ENCODE peak calls at places on chromosomes 13 and 19, in six cellular contexts. One of them, this sample, is unnamed.

GRCh38 chr19:3479177-3479818 is 1.0 kb downstream of the SMIM24 start:
- DNase-seq in activated CD4-positive, CD25-positive, alpha-beta regulatory T cell treated with anti-CD3 and anti-CD28 coated beads, Interleukin-2, amount 50 U/mL, for 16 hours: no peak
- DNase-seq in NCI-H82: peak
- DNase-seq in neuronal stem cell: no peak
- DNase-seq in AG08396: no peak
- DNase-seq in CD8-positive, alpha-beta T cell: peak
- DNase-seq in this sample: peak

GRCh38 chr13:59533561-59534337 is 630.0 kb downstream of the DIAPH3 start:
- DNase-seq in activated CD4-positive, CD25-positive, alpha-beta regulatory T cell treated with anti-CD3 and anti-CD28 coated beads, Interleukin-2, amount 50 U/mL, for 16 hours: no peak
- DNase-seq in NCI-H82: no peak
- DNase-seq in AG08396: no peak
- DNase-seq in CD8-positive, alpha-beta T cell: no peak
- DNase-seq in neuronal stem cell: no peak
- DNase-seq in this sample: no peak

GRCh38 chr13:41645313-41645712 is 188.0 kb downstream of the RGCC start:
- DNase-seq in CD8-positive, alpha-beta T cell: no peak
- DNase-seq in AG08396: peak
- DNase-seq in neuronal stem cell: no peak
- DNase-seq in activated CD4-positive, CD25-positive, alpha-beta regulatory T cell treated with anti-CD3 and anti-CD28 coated beads, Interleukin-2, amount 50 U/mL, for 16 hours: no peak
- DNase-seq in NCI-H82: no peak
- DNase-seq in this sample: no peak

GRCh38 chr19:6983448-6983847 is 37.8 kb downstream of the MBD3L2B start:
- DNase-seq in activated CD4-positive, CD25-positive, alpha-beta regulatory T cell treated with anti-CD3 and anti-CD28 coated beads, Interleukin-2, amount 50 U/mL, for 16 hours: no peak
- DNase-seq in NCI-H82: no peak
- DNase-seq in AG08396: no peak
- DNase-seq in CD8-positive, alpha-beta T cell: no peak
- DNase-seq in neuronal stem cell: no peak
- DNase-seq in this sample: no peak

GRCh38 chr19:55391191-55391670 is 5.5 kb downstream of the RPL28 start:
- DNase-seq in AG08396: no peak
- DNase-seq in activated CD4-positive, CD25-positive, alpha-beta regulatory T cell treated with anti-CD3 and anti-CD28 coated beads, Interleukin-2, amount 50 U/mL, for 16 hours: no peak
- DNase-seq in CD8-positive, alpha-beta T cell: no peak
- DNase-seq in neuronal stem cell: no peak
- DNase-seq in NCI-H82: no peak
- DNase-seq in this sample: no peak

GRCh38 chr13:77760893-77761292 is 63.4 kb downstream of the SLAIN1 start:
- DNase-seq in CD8-positive, alpha-beta T cell: no peak
- DNase-seq in neuronal stem cell: no peak
- DNase-seq in AG08396: no peak
- DNase-seq in activated CD4-positive, CD25-positive, alpha-beta regulatory T cell treated with anti-CD3 and anti-CD28 coated beads, Interleukin-2, amount 50 U/mL, for 16 hours: no peak
- DNase-seq in NCI-H82: no peak
- DNase-seq in this sample: no peak

GRCh38 chr19:46426506-46427162 is 2.1 kb downstream of the PNMA8C start:
- DNase-seq in CD8-positive, alpha-beta T cell: peak
- DNase-seq in AG08396: peak
- DNase-seq in NCI-H82: peak
- DNase-seq in activated CD4-positive, CD25-positive, alpha-beta regulatory T cell treated with anti-CD3 and anti-CD28 coated beads, Interleukin-2, amount 50 U/mL, for 16 hours: no peak
- DNase-seq in neuronal stem cell: peak
- DNase-seq in this sample: no peak

GRCh38 chr19:54287456-54287855 is 6.5 kb upstream of the LILRB2 start:
- DNase-seq in NCI-H82: no peak
- DNase-seq in AG08396: peak
- DNase-seq in CD8-positive, alpha-beta T cell: no peak
- DNase-seq in activated CD4-positive, CD25-positive, alpha-beta regulatory T cell treated with anti-CD3 and anti-CD28 coated beads, Interleukin-2, amount 50 U/mL, for 16 hours: no peak
- DNase-seq in neuronal stem cell: no peak
- DNase-seq in this sample: no peak

GRCh38 chr13:46749951-46750350 is 47.0 kb downstream of the ESD start:
- DNase-seq in NCI-H82: no peak
- DNase-seq in activated CD4-positive, CD25-positive, alpha-beta regulatory T cell treated with anti-CD3 and anti-CD28 coated beads, Interleukin-2, amount 50 U/mL, for 16 hours: no peak
- DNase-seq in AG08396: no peak
- DNase-seq in CD8-positive, alpha-beta T cell: no peak
- DNase-seq in neuronal stem cell: no peak
- DNase-seq in this sample: no peak

GRCh38 chr13:30334663-30335386 is 27.5 kb upstream of the KATNAL1 start:
- DNase-seq in NCI-H82: peak
- DNase-seq in activated CD4-positive, CD25-positive, alpha-beta regulatory T cell treated with anti-CD3 and anti-CD28 coated beads, Interleukin-2, amount 50 U/mL, for 16 hours: no peak
- DNase-seq in AG08396: no peak
- DNase-seq in neuronal stem cell: peak
- DNase-seq in CD8-positive, alpha-beta T cell: no peak
- DNase-seq in this sample: no peak

GRCh38 chr19:6021878-6022569 is 44.1 kb upstream of the RANBP3 start:
- DNase-seq in AG08396: peak
- DNase-seq in neuronal stem cell: peak
- DNase-seq in CD8-positive, alpha-beta T cell: peak
- DNase-seq in NCI-H82: peak
- DNase-seq in activated CD4-positive, CD25-positive, alpha-beta regulatory T cell treated with anti-CD3 and anti-CD28 coated beads, Interleukin-2, amount 50 U/mL, for 16 hours: peak
- DNase-seq in this sample: peak

GRCh38 chr13:111323950-111324651 is 3.7 kb downstream of the TEX29 start:
- DNase-seq in NCI-H82: no peak
- DNase-seq in AG08396: no peak
- DNase-seq in CD8-positive, alpha-beta T cell: no peak
- DNase-seq in activated CD4-positive, CD25-positive, alpha-beta regulatory T cell treated with anti-CD3 and anti-CD28 coated beads, Interleukin-2, amount 50 U/mL, for 16 hours: no peak
- DNase-seq in neuronal stem cell: no peak
- DNase-seq in this sample: no peak

GRCh38 chr19:47280183-47280797 is 5.6 kb downstream of the INAFM1 start:
- DNase-seq in neuronal stem cell: no peak
- DNase-seq in CD8-positive, alpha-beta T cell: no peak
- DNase-seq in activated CD4-positive, CD25-positive, alpha-beta regulatory T cell treated with anti-CD3 and anti-CD28 coated beads, Interleukin-2, amount 50 U/mL, for 16 hours: no peak
- DNase-seq in AG08396: peak
- DNase-seq in NCI-H82: peak
- DNase-seq in this sample: peak

GRCh38 chr19:29927944-29928669 is 13.9 kb upstream of the URI1 start:
- DNase-seq in CD8-positive, alpha-beta T cell: no peak
- DNase-seq in AG08396: no peak
- DNase-seq in NCI-H82: no peak
- DNase-seq in neuronal stem cell: no peak
- DNase-seq in activated CD4-positive, CD25-positive, alpha-beta regulatory T cell treated with anti-CD3 and anti-CD28 coated beads, Interleukin-2, amount 50 U/mL, for 16 hours: no peak
- DNase-seq in this sample: no peak

GRCh38 chr13:106799731-106800335 is 231.9 kb upstream of the ARGLU1 start:
- DNase-seq in neuronal stem cell: no peak
- DNase-seq in CD8-positive, alpha-beta T cell: no peak
- DNase-seq in activated CD4-positive, CD25-positive, alpha-beta regulatory T cell treated with anti-CD3 and anti-CD28 coated beads, Interleukin-2, amount 50 U/mL, for 16 hours: no peak
- DNase-seq in NCI-H82: no peak
- DNase-seq in AG08396: no peak
- DNase-seq in this sample: no peak

GRCh38 chr13:65264066-65264465 is 1966.1 kb downstream of the PCDH9 start:
- DNase-seq in NCI-H82: no peak
- DNase-seq in neuronal stem cell: no peak
- DNase-seq in AG08396: no peak
- DNase-seq in CD8-positive, alpha-beta T cell: no peak
- DNase-seq in activated CD4-positive, CD25-positive, alpha-beta regulatory T cell treated with anti-CD3 and anti-CD28 coated beads, Interleukin-2, amount 50 U/mL, for 16 hours: no peak
- DNase-seq in this sample: no peak

GRCh38 chr13:100519626-100520025 is 69.0 kb downstream of the GGACT start:
- DNase-seq in activated CD4-positive, CD25-positive, alpha-beta regulatory T cell treated with anti-CD3 and anti-CD28 coated beads, Interleukin-2, amount 50 U/mL, for 16 hours: no peak
- DNase-seq in AG08396: no peak
- DNase-seq in NCI-H82: no peak
- DNase-seq in CD8-positive, alpha-beta T cell: no peak
- DNase-seq in neuronal stem cell: no peak
- DNase-seq in this sample: no peak

GRCh38 chr19:42255766-42256750 is 1.1 kb upstream of the ERF start:
- DNase-seq in neuronal stem cell: peak
- DNase-seq in AG08396: peak
- DNase-seq in CD8-positive, alpha-beta T cell: no peak
- DNase-seq in activated CD4-positive, CD25-positive, alpha-beta regulatory T cell treated with anti-CD3 and anti-CD28 coated beads, Interleukin-2, amount 50 U/mL, for 16 hours: no peak
- DNase-seq in NCI-H82: peak
- DNase-seq in this sample: no peak

GRCh38 chr19:5829567-5830315 is 9.8 kb downstream of the FUT6 start:
- DNase-seq in NCI-H82: no peak
- DNase-seq in CD8-positive, alpha-beta T cell: no peak
- DNase-seq in activated CD4-positive, CD25-positive, alpha-beta regulatory T cell treated with anti-CD3 and anti-CD28 coated beads, Interleukin-2, amount 50 U/mL, for 16 hours: no peak
- DNase-seq in neuronal stem cell: no peak
- DNase-seq in AG08396: no peak
- DNase-seq in this sample: no peak

GRCh38 chr13:92513672-92514071 is 712.9 kb upstream of the GPC6 start:
- DNase-seq in CD8-positive, alpha-beta T cell: no peak
- DNase-seq in activated CD4-positive, CD25-positive, alpha-beta regulatory T cell treated with anti-CD3 and anti-CD28 coated beads, Interleukin-2, amount 50 U/mL, for 16 hours: no peak
- DNase-seq in neuronal stem cell: no peak
- DNase-seq in AG08396: no peak
- DNase-seq in NCI-H82: no peak
- DNase-seq in this sample: no peak

This sample was measured in natural killer cell.